ENCODE peak calls at places on chromosomes 6 and 20, in six cellular contexts. One of them, this sample, is unnamed.
A peak's percentile ranks its signal among the peaks of the same experiment; 100 is the strongest.

GRCh38 chr6:159540152-159540551 is 152.9 kb downstream of the SOD2 start:
- DNase-seq in astrocyte of the spinal cord: no peak
- DNase-seq in BJ: no peak
- DNase-seq in stomach: no peak
- DNase-seq in HepG2: peak; percentile 36
- DNase-seq in esophagus squamous epithelium: no peak
- DNase-seq in this sample: peak; percentile 28

GRCh38 chr20:21214431-21214830 is 88.5 kb downstream of the KIZ start:
- DNase-seq in astrocyte of the spinal cord: no peak
- DNase-seq in BJ: no peak
- DNase-seq in stomach: no peak
- DNase-seq in HepG2: peak; percentile 18
- DNase-seq in esophagus squamous epithelium: no peak
- DNase-seq in this sample: no peak

GRCh38 chr6:7260291-7261029 is 52.5 kb downstream of the SSR1 start:
- DNase-seq in astrocyte of the spinal cord: no peak
- DNase-seq in BJ: no peak
- DNase-seq in stomach: no peak
- DNase-seq in HepG2: no peak
- DNase-seq in esophagus squamous epithelium: no peak
- DNase-seq in this sample: no peak

GRCh38 chr6:20791932-20792331 is 257.7 kb downstream of the CDKAL1 start:
- DNase-seq in astrocyte of the spinal cord: peak; percentile 53
- DNase-seq in BJ: no peak
- DNase-seq in stomach: no peak
- DNase-seq in HepG2: no peak
- DNase-seq in esophagus squamous epithelium: no peak
- DNase-seq in this sample: no peak

GRCh38 chr6:90941885-90942284 is 355.0 kb upstream of the MAP3K7 start:
- DNase-seq in astrocyte of the spinal cord: no peak
- DNase-seq in BJ: no peak
- DNase-seq in stomach: no peak
- DNase-seq in HepG2: no peak
- DNase-seq in esophagus squamous epithelium: no peak
- DNase-seq in this sample: no peak

GRCh38 chr6:119090256-119090655 is 11.8 kb upstream of the FAM184A start:
- DNase-seq in astrocyte of the spinal cord: no peak
- DNase-seq in BJ: no peak
- DNase-seq in stomach: no peak
- DNase-seq in HepG2: no peak
- DNase-seq in esophagus squamous epithelium: no peak
- DNase-seq in this sample: no peak

GRCh38 chr6:26594730-26595632 is 1.8 kb upstream of the ABT1 start:
- DNase-seq in astrocyte of the spinal cord: peak; percentile 69
- DNase-seq in BJ: no peak
- DNase-seq in stomach: no peak
- DNase-seq in HepG2: peak; percentile 58
- DNase-seq in esophagus squamous epithelium: no peak
- DNase-seq in this sample: no peak

GRCh38 chr6:138289739-138290138 is 71.4 kb upstream of the PBOV1 start:
- DNase-seq in astrocyte of the spinal cord: no peak
- DNase-seq in BJ: no peak
- DNase-seq in stomach: peak; percentile 38
- DNase-seq in HepG2: peak; percentile 47
- DNase-seq in esophagus squamous epithelium: no peak
- DNase-seq in this sample: no peak

GRCh38 chr6:39664173-39664572 is 61.0 kb downstream of the KIF6 start:
- DNase-seq in astrocyte of the spinal cord: no peak
- DNase-seq in BJ: no peak
- DNase-seq in stomach: no peak
- DNase-seq in HepG2: no peak
- DNase-seq in esophagus squamous epithelium: no peak
- DNase-seq in this sample: no peak

GRCh38 chr6:106637718-106638341 is 8.5 kb downstream of the QRSL1 start:
- DNase-seq in astrocyte of the spinal cord: no peak
- DNase-seq in BJ: no peak
- DNase-seq in stomach: no peak
- DNase-seq in HepG2: no peak
- DNase-seq in esophagus squamous epithelium: no peak
- DNase-seq in this sample: peak; percentile 44

GRCh38 chr20:39421571-39422099 is 459.5 kb downstream of the DHX35 start:
- DNase-seq in astrocyte of the spinal cord: no peak
- DNase-seq in BJ: no peak
- DNase-seq in stomach: no peak
- DNase-seq in HepG2: no peak
- DNase-seq in esophagus squamous epithelium: no peak
- DNase-seq in this sample: no peak

GRCh38 chr6:16060039-16060438 is 68.8 kb upstream of the MYLIP start:
- DNase-seq in astrocyte of the spinal cord: no peak
- DNase-seq in BJ: no peak
- DNase-seq in stomach: no peak
- DNase-seq in HepG2: no peak
- DNase-seq in esophagus squamous epithelium: no peak
- DNase-seq in this sample: no peak

GRCh38 chr20:60244373-60245146 is 286.3 kb downstream of the CDH26 start:
- DNase-seq in astrocyte of the spinal cord: no peak
- DNase-seq in BJ: no peak
- DNase-seq in stomach: no peak
- DNase-seq in HepG2: no peak
- DNase-seq in esophagus squamous epithelium: no peak
- DNase-seq in this sample: no peak

DNA sequence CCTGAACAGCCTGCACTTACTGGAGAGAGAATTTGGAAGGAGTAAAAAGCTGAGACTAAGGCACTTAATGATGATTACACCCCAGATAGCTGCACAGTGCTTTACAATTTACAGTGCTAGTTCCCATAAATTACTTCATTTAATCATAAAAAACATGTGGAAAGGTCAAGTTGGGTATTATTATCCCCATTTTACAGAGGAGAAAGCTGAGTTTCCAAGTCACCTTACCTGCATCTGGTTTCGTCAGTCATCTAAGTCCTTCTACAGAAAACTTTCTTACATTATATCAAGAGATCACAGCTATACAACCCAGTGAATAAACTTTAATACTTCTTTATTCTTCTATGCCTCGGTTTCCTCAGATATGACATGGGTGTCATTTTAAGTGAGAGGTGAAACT is 3.3 kb downstream of the PTPRK start:
- DNase-seq in astrocyte of the spinal cord: no peak
- DNase-seq in BJ: no peak
- DNase-seq in stomach: no peak
- DNase-seq in HepG2: no peak
- DNase-seq in esophagus squamous epithelium: no peak
- DNase-seq in this sample: no peak
- H3K4me3 ChIP-seq in astrocyte of the spinal cord: no peak overlapping the region
- H3K4me3 ChIP-seq in BJ: no peak overlapping the region
- H3K4me3 ChIP-seq in stomach: no peak overlapping the region
- H3K4me3 ChIP-seq in HepG2: peak overlapping the region; percentile 74
- H3K4me3 ChIP-seq in esophagus squamous epithelium: no peak overlapping the region
- H3K4me3 ChIP-seq in this sample: no peak overlapping the region

GRCh38 chr20:35277531-35278395 is at the start of gene MMP24OS:
- DNase-seq in astrocyte of the spinal cord: peak; percentile 83
- DNase-seq in BJ: peak; percentile 50
- DNase-seq in stomach: peak; percentile 94
- DNase-seq in HepG2: no peak
- DNase-seq in esophagus squamous epithelium: peak; percentile 25
- DNase-seq in this sample: peak; percentile 82
- H3K4me3 ChIP-seq in astrocyte of the spinal cord: peak within 1 kb of the TSS; percentile 74
- H3K4me3 ChIP-seq in BJ: peak within 1 kb of the TSS; percentile 69
- H3K4me3 ChIP-seq in stomach: peak within 1 kb of the TSS; percentile 86
- H3K4me3 ChIP-seq in HepG2: no peak within 1 kb of the TSS
- H3K4me3 ChIP-seq in esophagus squamous epithelium: peak within 1 kb of the TSS; percentile 82
- H3K4me3 ChIP-seq in this sample: peak within 1 kb of the TSS; percentile 81

DNA sequence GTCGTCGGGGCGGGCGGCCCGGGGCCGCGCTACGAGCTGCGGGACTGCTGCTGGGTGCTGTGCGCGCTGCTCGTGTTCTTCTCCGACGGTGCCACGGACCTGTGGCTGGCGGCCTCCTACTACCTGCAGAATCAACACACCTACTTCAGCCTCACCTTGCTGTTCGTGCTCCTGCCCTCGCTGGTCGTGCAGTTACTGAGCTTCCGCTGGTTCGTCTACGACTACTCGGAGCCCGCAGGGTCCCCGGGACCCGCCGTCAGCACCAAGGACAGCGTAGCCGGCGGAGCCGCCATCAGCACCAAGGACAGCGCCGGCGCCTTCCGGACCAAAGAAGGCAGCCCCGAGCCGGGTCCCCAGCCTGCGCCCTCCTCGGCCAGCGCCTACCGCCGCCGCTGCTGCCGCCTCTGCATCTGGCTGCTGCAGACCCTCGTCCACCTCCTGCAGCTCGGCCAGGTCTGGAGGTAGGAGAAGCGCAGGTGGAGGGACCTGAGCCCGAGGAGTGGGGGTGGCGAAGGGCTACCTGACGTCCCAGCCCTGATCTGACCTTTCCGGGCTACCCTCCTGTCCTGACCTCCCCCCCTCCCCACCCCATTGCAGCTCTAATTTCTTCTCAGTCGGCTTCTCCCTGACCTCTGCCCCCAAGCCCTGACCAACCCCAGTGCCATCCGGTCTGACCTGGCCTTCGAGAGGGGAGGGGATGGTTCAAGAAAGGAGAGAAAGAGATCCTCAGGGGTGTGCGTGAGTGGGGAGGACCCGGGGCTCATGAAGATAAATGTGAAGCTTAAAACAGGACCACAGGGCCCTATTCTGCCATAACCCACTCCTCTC is 562 bp downstream of the XKR7 start:
- DNase-seq in astrocyte of the spinal cord: peak; percentile 56
- DNase-seq in BJ: no peak
- DNase-seq in stomach: peak; percentile 63
- DNase-seq in HepG2: peak; percentile 64
- DNase-seq in esophagus squamous epithelium: no peak
- DNase-seq in this sample: peak; percentile 73
- H3K4me3 ChIP-seq in astrocyte of the spinal cord: no peak overlapping the region
- H3K4me3 ChIP-seq in BJ: no peak overlapping the region
- H3K4me3 ChIP-seq in stomach: no peak overlapping the region
- H3K4me3 ChIP-seq in HepG2: no peak overlapping the region
- H3K4me3 ChIP-seq in esophagus squamous epithelium: no peak overlapping the region
- H3K4me3 ChIP-seq in this sample: peak overlapping the region; percentile 55

DNA sequence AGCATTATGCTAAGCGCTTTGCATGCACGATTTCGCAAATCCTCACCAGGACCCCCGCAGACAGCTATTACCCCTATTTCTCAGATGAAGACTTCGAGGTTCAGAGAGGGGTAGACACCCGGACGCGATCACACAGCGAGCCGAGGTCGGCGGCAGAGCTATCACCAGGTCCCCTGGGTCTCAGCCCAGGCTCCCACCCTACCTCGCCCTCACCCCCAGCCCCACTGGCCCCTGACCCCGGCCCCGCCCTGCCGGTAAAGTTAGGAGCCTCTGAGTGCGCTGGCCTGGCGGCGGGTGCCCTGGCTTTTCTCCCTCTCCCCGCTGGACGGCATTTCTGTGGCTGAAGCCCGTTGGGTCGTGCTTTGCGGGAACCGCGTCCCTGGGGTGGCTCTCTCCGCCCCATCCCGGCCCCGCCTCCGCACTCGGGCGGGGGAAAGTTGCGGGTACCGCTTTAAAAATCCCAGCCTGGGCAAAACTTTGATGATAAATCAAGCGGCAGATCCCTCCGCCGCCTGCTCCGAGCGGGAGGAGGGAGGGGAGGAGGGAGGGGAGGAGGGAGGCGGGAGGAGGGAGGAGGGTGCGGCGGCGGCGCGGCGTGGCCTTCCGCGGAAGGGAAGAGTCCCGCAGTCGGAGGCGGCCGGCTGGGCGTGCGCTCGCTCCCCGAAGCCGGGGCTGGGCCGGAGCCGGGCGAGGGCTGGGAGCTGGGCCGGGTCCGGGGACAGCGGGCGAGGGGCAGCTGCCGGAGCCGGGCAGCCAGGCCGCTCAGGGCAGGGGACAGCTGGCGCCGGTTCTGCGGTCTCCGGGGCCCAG is at the start of gene VSTM2L:
- DNase-seq in astrocyte of the spinal cord: peak; percentile 73
- DNase-seq in BJ: no peak
- DNase-seq in stomach: peak; percentile 34
- DNase-seq in HepG2: no peak
- DNase-seq in esophagus squamous epithelium: no peak
- DNase-seq in this sample: no peak
- H3K4me3 ChIP-seq in astrocyte of the spinal cord: peak within 1 kb of the TSS; percentile 42
- H3K4me3 ChIP-seq in BJ: peak within 1 kb of the TSS; percentile 38
- H3K4me3 ChIP-seq in stomach: peak within 1 kb of the TSS; percentile 44
- H3K4me3 ChIP-seq in HepG2: peak within 1 kb of the TSS; percentile 12
- H3K4me3 ChIP-seq in esophagus squamous epithelium: peak within 1 kb of the TSS; percentile 33
- H3K4me3 ChIP-seq in this sample: no peak within 1 kb of the TSS

DNA sequence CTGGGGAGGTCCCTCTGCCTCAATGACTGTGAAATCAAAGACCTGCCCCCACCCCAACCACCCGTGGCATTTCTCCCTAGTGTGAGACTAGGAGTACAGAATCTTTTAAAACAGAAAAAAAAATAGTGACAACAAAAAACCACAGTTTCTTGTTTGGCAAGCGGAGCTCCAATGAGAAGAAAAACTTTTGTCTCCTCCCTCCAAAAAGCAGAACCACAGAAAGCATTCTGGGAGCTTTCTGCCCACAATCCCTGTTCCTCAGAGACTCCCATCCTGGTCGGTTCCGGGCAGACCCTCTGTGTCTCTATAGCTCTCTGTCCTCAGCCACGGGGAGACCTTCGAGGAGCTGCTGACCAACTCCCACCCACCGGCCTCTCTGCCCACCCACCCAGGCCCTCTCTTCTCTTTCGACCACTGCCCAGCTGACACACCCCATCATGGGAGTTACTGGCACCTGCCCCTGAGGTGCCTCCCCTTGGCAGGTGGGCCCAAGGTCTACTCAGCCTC is 4.9 kb downstream of the PREX1 start:
- DNase-seq in astrocyte of the spinal cord: peak; percentile 14
- DNase-seq in BJ: no peak
- DNase-seq in stomach: no peak
- DNase-seq in HepG2: no peak
- DNase-seq in esophagus squamous epithelium: no peak
- DNase-seq in this sample: no peak
- H3K4me3 ChIP-seq in astrocyte of the spinal cord: no peak overlapping the region
- H3K4me3 ChIP-seq in BJ: no peak overlapping the region
- H3K4me3 ChIP-seq in stomach: no peak overlapping the region
- H3K4me3 ChIP-seq in HepG2: no peak overlapping the region
- H3K4me3 ChIP-seq in esophagus squamous epithelium: no peak overlapping the region
- H3K4me3 ChIP-seq in this sample: no peak overlapping the region

DNA sequence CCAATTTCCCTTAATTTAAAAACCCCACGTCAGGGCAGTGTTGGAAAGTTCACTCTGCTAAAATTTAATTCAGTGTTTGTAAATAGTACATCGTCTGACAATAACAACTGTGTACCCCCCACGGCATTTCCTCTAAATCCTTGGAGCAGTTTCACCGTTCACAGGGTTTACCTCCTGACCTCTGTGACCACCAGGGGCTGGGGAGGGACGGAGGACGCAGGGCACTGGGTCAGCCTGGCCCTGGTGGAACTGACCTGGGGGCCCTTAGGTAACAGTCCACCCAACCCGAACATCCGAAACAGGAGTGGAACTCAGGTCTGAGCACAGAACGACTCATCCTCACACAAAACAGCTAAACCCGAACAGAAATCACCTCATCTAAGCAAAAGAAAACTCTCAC is 2.1 kb downstream of the ZBTB46 start:
- DNase-seq in astrocyte of the spinal cord: no peak
- DNase-seq in BJ: no peak
- DNase-seq in stomach: no peak
- DNase-seq in HepG2: no peak
- DNase-seq in esophagus squamous epithelium: no peak
- DNase-seq in this sample: no peak
- H3K4me3 ChIP-seq in astrocyte of the spinal cord: peak overlapping the region; percentile 49
- H3K4me3 ChIP-seq in BJ: no peak overlapping the region
- H3K4me3 ChIP-seq in stomach: peak overlapping the region; percentile 62
- H3K4me3 ChIP-seq in HepG2: no peak overlapping the region
- H3K4me3 ChIP-seq in esophagus squamous epithelium: no peak overlapping the region
- H3K4me3 ChIP-seq in this sample: no peak overlapping the region

GRCh38 chr20:50838707-50839385 is 44.0 kb downstream of the BCAS4 start:
- DNase-seq in astrocyte of the spinal cord: no peak
- DNase-seq in BJ: no peak
- DNase-seq in stomach: no peak
- DNase-seq in HepG2: no peak
- DNase-seq in esophagus squamous epithelium: no peak
- DNase-seq in this sample: no peak
- H3K4me3 ChIP-seq in astrocyte of the spinal cord: no peak overlapping the region
- H3K4me3 ChIP-seq in BJ: no peak overlapping the region
- H3K4me3 ChIP-seq in stomach: no peak overlapping the region
- H3K4me3 ChIP-seq in HepG2: no peak overlapping the region
- H3K4me3 ChIP-seq in esophagus squamous epithelium: no peak overlapping the region
- H3K4me3 ChIP-seq in this sample: no peak overlapping the region